ENCODE peak calls at places on chromosomes 5 and 9, in eight cellular contexts. K is endodermal cell; M is fibroblast of lung; I is epithelial cell of prostate; R is prostate gland; U is CD4-positive, alpha-beta T cell; Q is IMR-90; O is CD8-positive, alpha-beta memory T cell. V is an unnamed sample.

GRCh38 chr5:33611882-33612281 is 171.1 kb downstream of the TARS1 start:
- DNase-seq in K (no peak), I (peak), M (peak), U (no peak), O (no peak), Q (peak), R (no peak), V (no peak)

GRCh38 chr9:121133104-121133816 is 58.5 kb downstream of the CNTRL start:
- DNase-seq in U (peak), Q (no peak), M (no peak), I (no peak), K (peak), O (peak), R (peak), V (no peak)

GRCh38 chr5:321233-321725 is at the start of gene AHRR:
- DNase-seq in K (peak), I (no peak), M (peak), U (no peak), O (no peak), R (peak), Q (peak), V (no peak)

GRCh38 chr5:57422341-57422740 is 60.3 kb downstream of the ACTBL2 start:
- DNase-seq in U (no peak), K (no peak), M (no peak), I (no peak), Q (no peak), O (no peak), R (no peak), V (no peak)

GRCh38 chr5:1746371-1747078 is 53.1 kb downstream of the MRPL36 start:
- DNase-seq in U (no peak), R (no peak), Q (no peak), O (no peak), K (peak), M (no peak), I (no peak), V (no peak)

GRCh38 chr9:128457207-128457606 is 1.4 kb downstream of the ODF2 start:
- DNase-seq in I (no peak), R (no peak), K (peak), M (no peak), O (no peak), U (no peak), Q (no peak), V (no peak)

GRCh38 chr9:78280982-78281668 is 15.8 kb upstream of the PSAT1 start:
- DNase-seq in U (no peak), M (peak), O (no peak), Q (peak), K (no peak), R (peak), I (no peak), V (peak)

GRCh38 chr9:127445851-127446719 is 5.1 kb downstream of the RPL12 start:
- DNase-seq in K (peak), Q (no peak), I (no peak), O (no peak), U (no peak), M (no peak), R (no peak), V (no peak)

GRCh38 chr5:167555771-167556170 is 735.7 kb upstream of the WWC1 start:
- DNase-seq in K (peak), R (no peak), U (no peak), I (no peak), O (no peak), M (no peak), Q (no peak), V (no peak)

GRCh38 chr5:68139601-68140441 is 75.7 kb upstream of the PIK3R1 start:
- DNase-seq in Q (peak), I (no peak), K (no peak), R (no peak), O (no peak), M (peak), U (no peak), V (no peak)

GRCh38 chr9:71692337-71692736 is 76.0 kb downstream of the CEMIP2 start:
- DNase-seq in U (no peak), O (no peak), M (peak), Q (peak), R (no peak), I (no peak), K (no peak), V (no peak)

GRCh38 chr5:122565331-122565730 is 209.5 kb upstream of the SNX2 start:
- DNase-seq in O (no peak), K (no peak), Q (no peak), R (no peak), U (no peak), M (peak), I (no peak), V (no peak)

GRCh38 chr5:14208071-14209021 is 65.2 kb downstream of the TRIO start:
- DNase-seq in R (no peak), O (no peak), Q (peak), U (no peak), K (no peak), I (peak), M (peak), V (no peak)

GRCh38 chr5:16548115-16548514 is 68.7 kb downstream of the RETREG1 start:
- DNase-seq in R (no peak), O (no peak), Q (no peak), U (no peak), M (no peak), I (no peak), K (no peak), V (no peak)

GRCh38 chr9:92295827-92296258 is 2.3 kb upstream of the IARS1 start:
- DNase-seq in R (peak), I (no peak), U (no peak), K (peak), M (no peak), Q (no peak), O (no peak), V (no peak)

GRCh38 chr9:130732793-130733221 is 39.2 kb downstream of the EXOSC2 start:
- DNase-seq in I (no peak), Q (no peak), M (no peak), R (no peak), O (no peak), K (no peak), U (no peak), V (no peak)

GRCh38 chr9:89449261-89449671 is 48.6 kb downstream of the SEMA4D start:
- DNase-seq in O (no peak), I (no peak), K (no peak), R (no peak), M (no peak), U (no peak), Q (no peak), V (no peak)

GRCh38 chr5:149459891-149460290 is 80.8 kb upstream of the IL17B start:
- DNase-seq in Q (no peak), I (no peak), O (no peak), R (no peak), U (no peak), M (no peak), K (no peak), V (no peak)

GRCh38 chr5:149455889-149456409 is 76.9 kb upstream of the IL17B start:
- DNase-seq in Q (peak), M (peak), I (no peak), U (no peak), K (no peak), O (no peak), R (no peak), V (no peak)

GRCh38 chr5:149453618-149454415 is 74.7 kb upstream of the IL17B start:
- DNase-seq in I (no peak), Q (no peak), K (no peak), M (no peak), U (no peak), O (no peak), R (no peak), V (no peak)

GRCh38 chr5:149457393-149457763 is 78.3 kb upstream of the IL17B start:
- DNase-seq in O (no peak), R (no peak), K (no peak), Q (no peak), I (no peak), U (no peak), M (no peak), V (no peak)

GRCh38 chr5:149456597-149457392 is 77.7 kb upstream of the IL17B start:
- DNase-seq in O (no peak), R (no peak), K (no peak), I (no peak), Q (no peak), U (no peak), M (no peak), V (no peak)
- H3K27ac ChIP-seq in O (peak), R (peak), K (no peak), I (no peak), Q (no peak), U (no peak), M (peak), V (no peak)

GRCh38 chr9:115262952-115263351 is 145.0 kb upstream of the TNC start:
- DNase-seq in Q (peak), O (no peak), M (peak), I (no peak), U (no peak), K (no peak), R (no peak), V (no peak)
- H3K27ac ChIP-seq in Q (peak), O (no peak), M (peak), I (peak), U (no peak), K (no peak), R (no peak), V (no peak)

DNA sequence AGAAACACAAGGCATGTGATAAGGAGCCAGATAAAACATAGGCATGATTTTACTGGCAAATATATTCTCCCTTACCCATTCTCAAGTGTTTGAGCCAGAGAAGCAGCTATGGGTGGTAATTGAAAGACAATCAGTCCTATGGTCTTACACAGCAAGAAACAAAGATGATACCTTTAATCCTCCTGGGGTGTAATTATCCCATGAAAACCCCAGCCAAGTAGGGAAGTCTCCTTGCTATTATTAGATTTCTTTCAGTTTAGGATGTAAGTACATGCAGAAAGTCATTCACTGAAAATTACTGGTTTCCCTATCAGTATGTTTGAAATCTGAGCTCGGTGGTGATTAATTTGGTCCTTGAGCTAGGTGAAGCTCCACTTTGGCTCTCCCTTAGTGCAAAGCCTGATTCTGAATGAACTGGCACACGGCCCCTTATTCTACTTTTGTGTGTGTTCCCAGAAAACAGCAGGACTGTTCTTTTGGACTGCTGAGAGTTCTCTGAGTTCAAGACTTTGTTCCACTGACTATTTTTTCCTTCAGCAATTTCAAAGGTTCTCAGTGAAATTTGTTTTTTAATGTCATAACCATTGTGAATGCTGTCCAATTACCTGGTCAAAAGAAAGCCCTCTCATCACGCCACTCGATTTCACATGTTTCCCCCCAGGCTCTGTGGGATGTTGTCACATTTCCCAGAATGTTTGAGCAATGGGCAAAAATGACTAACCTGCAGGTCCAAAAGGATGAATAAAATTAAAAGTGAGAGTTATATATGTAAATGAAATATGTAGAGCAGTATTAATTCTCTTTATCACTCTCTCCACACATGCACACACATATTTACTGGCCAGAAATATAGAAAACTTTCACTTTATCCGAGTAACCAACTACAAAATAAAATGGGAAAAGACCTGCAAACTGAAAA is 343.0 kb downstream of the RAB3C start:
- DNase-seq in Q (no peak), I (no peak), K (no peak), O (no peak), M (peak), U (no peak), R (no peak), V (no peak)
- H3K27ac ChIP-seq in Q (no peak), I (no peak), K (no peak), O (no peak), M (no peak), U (no peak), R (no peak), V (no peak)

GRCh38 chr5:176366575-176366894 is 1.2 kb downstream of the ARL10 start:
- DNase-seq in I (no peak), U (no peak), M (no peak), K (no peak), R (no peak), O (no peak), Q (no peak), V (no peak)

GRCh38 chr5:176362098-176362442 is 506 bp upstream of the KIAA1191 start:
- DNase-seq in M (no peak), Q (no peak), K (no peak), O (no peak), I (no peak), U (no peak), R (no peak), V (no peak)

GRCh38 chr5:176368726-176369125 is 3.4 kb downstream of the ARL10 start:
- DNase-seq in Q (no peak), O (no peak), R (no peak), I (no peak), M (no peak), K (no peak), U (no peak), V (no peak)

GRCh38 chr5:176364765-176365662 is at the start of gene ARL10:
- DNase-seq in R (no peak), K (peak), I (no peak), M (peak), Q (peak), U (no peak), O (peak), V (no peak)

GRCh38 chr5:176365663-176366574 is 632 bp downstream of the ARL10 start:
- DNase-seq in U (no peak), K (peak), R (no peak), Q (peak), O (peak), M (peak), I (no peak), V (no peak)
- H3K27ac ChIP-seq in U (no peak), K (no peak), R (peak), Q (peak), O (no peak), M (peak), I (peak), V (peak)

DNA sequence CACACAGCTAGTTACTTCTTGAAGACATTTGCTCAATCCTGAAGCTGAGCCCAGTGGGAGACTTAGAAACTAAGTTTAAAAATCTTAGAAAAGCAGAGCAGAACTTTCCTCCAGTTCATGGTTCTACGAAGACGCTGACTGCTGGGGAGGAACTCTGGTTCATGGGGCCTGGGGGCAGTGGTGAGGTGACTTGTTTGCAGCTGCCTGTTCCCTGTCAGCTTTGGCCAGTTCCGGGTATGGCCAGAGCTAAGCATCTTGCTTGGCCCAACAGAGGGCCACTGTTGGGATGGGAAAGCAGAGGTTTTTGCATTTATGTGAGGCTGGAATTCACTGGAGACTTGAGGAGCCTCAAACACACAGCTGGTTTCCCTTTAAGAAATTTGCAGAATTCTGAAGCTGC is 10.7 kb upstream of the HMHB1 start:
- DNase-seq in U (no peak), K (no peak), Q (no peak), O (no peak), I (no peak), M (no peak), R (no peak), V (no peak)
- H3K27ac ChIP-seq in U (no peak), K (no peak), Q (no peak), O (no peak), I (no peak), M (no peak), R (no peak), V (no peak)

DNA sequence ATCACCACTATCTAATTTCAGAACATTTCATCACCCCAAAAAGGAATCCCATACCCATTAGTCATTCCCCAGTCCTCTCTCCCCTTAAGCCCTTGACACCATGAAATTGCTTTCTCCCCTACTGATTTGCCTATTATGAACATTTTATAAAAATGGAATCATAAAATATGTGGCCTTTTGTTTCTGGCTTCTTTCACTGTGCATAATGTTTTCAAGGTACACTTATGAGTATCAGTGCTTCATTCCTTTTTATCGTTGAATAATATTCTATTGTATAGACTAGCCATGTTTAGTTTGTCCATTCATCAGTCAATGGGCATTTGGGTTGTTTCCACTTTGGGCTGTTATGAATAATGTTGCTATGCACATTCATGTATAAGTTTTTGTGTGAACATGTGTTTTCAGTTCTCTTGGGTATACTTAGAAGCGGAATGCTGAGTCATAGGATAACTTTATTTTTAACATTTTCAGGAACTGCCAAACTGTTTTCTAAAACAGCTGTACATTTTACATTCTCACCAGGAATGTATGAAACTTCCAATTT is 40.4 kb upstream of the FGF1 start:
- DNase-seq in O (no peak), U (no peak), K (no peak), R (no peak), M (peak), Q (peak), I (no peak), V (no peak)
- H3K27ac ChIP-seq in O (no peak), U (no peak), K (no peak), R (no peak), M (peak), Q (no peak), I (peak), V (no peak)

DNA sequence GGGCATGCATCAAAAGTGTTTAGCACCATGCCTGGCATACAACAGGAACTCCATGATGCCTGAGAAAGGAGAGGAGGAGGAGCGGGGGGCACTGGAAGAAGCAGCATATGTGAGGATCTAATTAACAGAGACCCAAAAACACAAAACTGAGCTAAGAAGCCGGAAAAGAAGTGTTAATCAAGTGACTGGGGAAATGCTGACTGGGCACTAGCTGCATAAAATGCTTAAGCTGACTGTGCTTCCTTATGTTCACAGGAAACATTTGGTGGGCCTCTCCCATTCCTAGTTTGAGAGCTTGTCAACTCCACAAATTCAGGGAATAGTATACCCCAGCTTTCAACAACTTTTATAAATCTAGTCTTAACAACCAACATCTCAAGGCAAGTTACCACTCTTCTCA is 26.6 kb downstream of the DEPDC1B start:
- DNase-seq in M (no peak), I (no peak), U (no peak), K (no peak), R (no peak), O (no peak), Q (no peak), V (no peak)
- H3K27ac ChIP-seq in M (no peak), I (no peak), U (no peak), K (peak), R (no peak), O (no peak), Q (no peak), V (no peak)

DNA sequence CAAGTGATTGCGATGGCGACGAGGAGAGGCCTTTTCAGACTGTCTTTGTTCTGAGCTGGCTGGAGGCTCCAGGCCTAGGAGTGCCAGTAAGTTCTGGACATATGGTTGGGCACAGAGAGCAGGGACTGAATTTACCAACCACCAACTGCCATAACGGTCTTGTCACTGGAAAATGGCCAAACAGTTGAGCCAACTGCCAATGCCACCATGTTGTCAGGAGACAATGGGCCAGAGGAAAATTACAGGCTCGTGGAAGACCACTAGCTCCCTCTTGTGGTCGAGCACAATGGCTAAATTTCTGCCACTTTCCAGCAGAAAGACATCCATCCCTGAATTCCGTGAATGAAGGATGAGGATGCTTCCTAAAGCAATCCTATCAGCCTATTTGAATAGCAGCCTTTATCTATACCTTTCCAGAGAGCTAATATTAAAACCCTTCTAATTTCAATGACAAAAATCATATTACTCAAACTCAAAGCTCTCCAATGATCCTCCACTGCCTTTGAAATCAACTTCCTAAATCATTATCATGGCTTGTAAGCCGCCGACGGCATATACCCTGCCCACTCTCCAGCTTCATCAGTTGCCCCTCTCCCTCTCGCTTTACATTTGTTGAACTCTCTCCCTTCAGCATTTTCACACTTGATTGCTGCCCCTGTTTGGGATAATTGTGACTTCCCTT is 66.9 kb upstream of the GLIS3 start:
- DNase-seq in Q (peak), U (peak), I (no peak), R (no peak), O (peak), K (peak), M (peak), V (peak)
- H3K27ac ChIP-seq in Q (no peak), U (no peak), I (no peak), R (no peak), O (no peak), K (no peak), M (no peak), V (no peak)

DNA sequence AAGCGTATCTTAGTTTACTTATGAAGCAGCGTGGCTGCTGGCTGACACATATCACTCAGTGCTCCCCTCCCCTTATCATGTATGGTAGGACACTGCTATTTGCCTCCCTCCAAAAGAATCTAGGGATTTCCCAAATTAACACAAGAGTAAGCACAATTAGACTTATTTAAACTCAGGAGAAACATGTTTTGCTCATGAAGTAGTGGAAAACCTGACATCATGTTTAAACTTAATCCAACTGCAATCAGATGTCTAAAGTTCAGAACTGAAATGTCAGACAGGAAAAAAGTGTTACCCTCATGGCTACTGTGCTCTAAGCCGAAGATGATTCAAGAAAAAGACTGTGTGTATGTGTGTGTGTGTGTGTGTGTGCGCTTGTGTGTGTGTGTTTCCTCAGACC is 324.1 kb upstream of the TNC start:
- DNase-seq in I (no peak), Q (peak), K (no peak), U (no peak), O (no peak), M (peak), R (no peak), V (no peak)
- H3K27ac ChIP-seq in I (no peak), Q (no peak), K (no peak), U (no peak), O (no peak), M (no peak), R (no peak), V (no peak)

GRCh38 chr5:96789794-96790193 is 18.0 kb downstream of the ERAP1 start:
- DNase-seq in M (no peak), R (no peak), Q (no peak), U (no peak), K (no peak), I (no peak), O (no peak), V (no peak)
- H3K27ac ChIP-seq in M (no peak), R (no peak), Q (no peak), U (no peak), K (no peak), I (no peak), O (no peak), V (no peak)